ENCODE peak calls at places on chromosome 20, in five cellular contexts. One of them, this sample, is unnamed.
A peak's percentile ranks its signal among the peaks of the same experiment; 100 is the strongest.

GRCh38 chr20:33784225-33784624 is 26.9 kb upstream of the CHMP4B start:
- DNase-seq in activated CD8-positive, alpha-beta T cell treated with anti-CD3 and anti-CD28 coated beads for 36 hours: no peak
- DNase-seq in Daoy: no peak
- DNase-seq in uterus: no peak
- DNase-seq in stimulated activated CD8-positive, alpha-beta memory T cell treated with anti-CD3 and anti-CD28 coated beads, Interleukin-15, amount 100 ng/mL, for 24 hours: no peak
- DNase-seq in this sample: no peak

GRCh38 chr20:57622579-57623381 is 2.6 kb upstream of the ZBP1 start:
- DNase-seq in stimulated activated CD8-positive, alpha-beta memory T cell treated with anti-CD3 and anti-CD28 coated beads, Interleukin-15, amount 100 ng/mL, for 24 hours: no peak
- DNase-seq in activated CD8-positive, alpha-beta T cell treated with anti-CD3 and anti-CD28 coated beads for 36 hours: peak; percentile 83
- DNase-seq in uterus: peak; percentile 37
- DNase-seq in Daoy: peak; percentile 80
- DNase-seq in this sample: peak; percentile 97

GRCh38 chr20:1663917-1664316 is 6.3 kb upstream of the SIRPG start:
- DNase-seq in stimulated activated CD8-positive, alpha-beta memory T cell treated with anti-CD3 and anti-CD28 coated beads, Interleukin-15, amount 100 ng/mL, for 24 hours: no peak
- DNase-seq in activated CD8-positive, alpha-beta T cell treated with anti-CD3 and anti-CD28 coated beads for 36 hours: peak; percentile 45
- DNase-seq in Daoy: no peak
- DNase-seq in uterus: no peak
- DNase-seq in this sample: peak; percentile 51

GRCh38 chr20:13271977-13272975 is 51.2 kb downstream of the ISM1 start:
- DNase-seq in uterus: no peak
- DNase-seq in Daoy: no peak
- DNase-seq in stimulated activated CD8-positive, alpha-beta memory T cell treated with anti-CD3 and anti-CD28 coated beads, Interleukin-15, amount 100 ng/mL, for 24 hours: no peak
- DNase-seq in activated CD8-positive, alpha-beta T cell treated with anti-CD3 and anti-CD28 coated beads for 36 hours: no peak
- DNase-seq in this sample: no peak

GRCh38 chr20:39333211-39333610 is 371.1 kb downstream of the DHX35 start:
- DNase-seq in activated CD8-positive, alpha-beta T cell treated with anti-CD3 and anti-CD28 coated beads for 36 hours: no peak
- DNase-seq in Daoy: no peak
- DNase-seq in stimulated activated CD8-positive, alpha-beta memory T cell treated with anti-CD3 and anti-CD28 coated beads, Interleukin-15, amount 100 ng/mL, for 24 hours: no peak
- DNase-seq in uterus: no peak
- DNase-seq in this sample: no peak

GRCh38 chr20:37552415-37552814 is 24.7 kb upstream of the BLCAP start:
- DNase-seq in Daoy: peak; percentile 39
- DNase-seq in stimulated activated CD8-positive, alpha-beta memory T cell treated with anti-CD3 and anti-CD28 coated beads, Interleukin-15, amount 100 ng/mL, for 24 hours: no peak
- DNase-seq in activated CD8-positive, alpha-beta T cell treated with anti-CD3 and anti-CD28 coated beads for 36 hours: no peak
- DNase-seq in uterus: no peak
- DNase-seq in this sample: peak; percentile 64

GRCh38 chr20:5674176-5674660 is 76.0 kb upstream of the SHLD1 start:
- DNase-seq in uterus: no peak
- DNase-seq in stimulated activated CD8-positive, alpha-beta memory T cell treated with anti-CD3 and anti-CD28 coated beads, Interleukin-15, amount 100 ng/mL, for 24 hours: no peak
- DNase-seq in Daoy: peak; percentile 12
- DNase-seq in activated CD8-positive, alpha-beta T cell treated with anti-CD3 and anti-CD28 coated beads for 36 hours: peak; percentile 44
- DNase-seq in this sample: peak; percentile 93

GRCh38 chr20:35539756-35540212 is 2.1 kb upstream of the ERGIC3 start:
- DNase-seq in Daoy: no peak
- DNase-seq in activated CD8-positive, alpha-beta T cell treated with anti-CD3 and anti-CD28 coated beads for 36 hours: peak; percentile 50
- DNase-seq in stimulated activated CD8-positive, alpha-beta memory T cell treated with anti-CD3 and anti-CD28 coated beads, Interleukin-15, amount 100 ng/mL, for 24 hours: no peak
- DNase-seq in uterus: no peak
- DNase-seq in this sample: peak; percentile 46

GRCh38 chr20:20621191-20621590 is 91.3 kb downstream of the RALGAPA2 start:
- DNase-seq in activated CD8-positive, alpha-beta T cell treated with anti-CD3 and anti-CD28 coated beads for 36 hours: no peak
- DNase-seq in uterus: no peak
- DNase-seq in stimulated activated CD8-positive, alpha-beta memory T cell treated with anti-CD3 and anti-CD28 coated beads, Interleukin-15, amount 100 ng/mL, for 24 hours: no peak
- DNase-seq in Daoy: no peak
- DNase-seq in this sample: no peak

GRCh38 chr20:50305636-50306477 is 115.2 kb downstream of the CEBPB start:
- DNase-seq in stimulated activated CD8-positive, alpha-beta memory T cell treated with anti-CD3 and anti-CD28 coated beads, Interleukin-15, amount 100 ng/mL, for 24 hours: no peak
- DNase-seq in Daoy: no peak
- DNase-seq in activated CD8-positive, alpha-beta T cell treated with anti-CD3 and anti-CD28 coated beads for 36 hours: no peak
- DNase-seq in uterus: peak; percentile 80
- DNase-seq in this sample: peak; percentile 36

GRCh38 chr20:58829531-58829941 is 21.2 kb downstream of the GNAS-AS1 start:
- DNase-seq in uterus: no peak
- DNase-seq in stimulated activated CD8-positive, alpha-beta memory T cell treated with anti-CD3 and anti-CD28 coated beads, Interleukin-15, amount 100 ng/mL, for 24 hours: no peak
- DNase-seq in activated CD8-positive, alpha-beta T cell treated with anti-CD3 and anti-CD28 coated beads for 36 hours: no peak
- DNase-seq in Daoy: no peak
- DNase-seq in this sample: peak; percentile 20

GRCh38 chr20:4802023-4802422 is 80.3 kb downstream of the PRND start:
- DNase-seq in uterus: no peak
- DNase-seq in activated CD8-positive, alpha-beta T cell treated with anti-CD3 and anti-CD28 coated beads for 36 hours: no peak
- DNase-seq in stimulated activated CD8-positive, alpha-beta memory T cell treated with anti-CD3 and anti-CD28 coated beads, Interleukin-15, amount 100 ng/mL, for 24 hours: no peak
- DNase-seq in Daoy: no peak
- DNase-seq in this sample: no peak

GRCh38 chr20:20083796-20084195 is 31.5 kb downstream of the CFAP61 start:
- DNase-seq in uterus: no peak
- DNase-seq in activated CD8-positive, alpha-beta T cell treated with anti-CD3 and anti-CD28 coated beads for 36 hours: no peak
- DNase-seq in stimulated activated CD8-positive, alpha-beta memory T cell treated with anti-CD3 and anti-CD28 coated beads, Interleukin-15, amount 100 ng/mL, for 24 hours: no peak
- DNase-seq in Daoy: no peak
- DNase-seq in this sample: peak; percentile 47

GRCh38 chr20:37758332-37758731 is 64.5 kb downstream of the CTNNBL1 start:
- DNase-seq in stimulated activated CD8-positive, alpha-beta memory T cell treated with anti-CD3 and anti-CD28 coated beads, Interleukin-15, amount 100 ng/mL, for 24 hours: no peak
- DNase-seq in activated CD8-positive, alpha-beta T cell treated with anti-CD3 and anti-CD28 coated beads for 36 hours: no peak
- DNase-seq in uterus: no peak
- DNase-seq in Daoy: no peak
- DNase-seq in this sample: no peak

GRCh38 chr20:40563296-40563950 is 125.6 kb downstream of the MAFB start:
- DNase-seq in uterus: no peak
- DNase-seq in stimulated activated CD8-positive, alpha-beta memory T cell treated with anti-CD3 and anti-CD28 coated beads, Interleukin-15, amount 100 ng/mL, for 24 hours: no peak
- DNase-seq in activated CD8-positive, alpha-beta T cell treated with anti-CD3 and anti-CD28 coated beads for 36 hours: no peak
- DNase-seq in Daoy: peak; percentile 57
- DNase-seq in this sample: peak; percentile 93